ENCODE peak calls at places on chromosomes 13 and 19, in six cellular contexts. One of them, this sample, is unnamed.

GRCh38 chr19:33532859-33533455 is 11.4 kb upstream of the PEPD start:
- DNase-seq in OCI-LY7: no peak
- DNase-seq in psoas muscle: no peak
- DNase-seq in left lung: no peak
- DNase-seq in testis: no peak
- DNase-seq in heart left ventricle: no peak
- DNase-seq in this sample: no peak

GRCh38 chr19:29294343-29294811 is 81.4 kb upstream of the UQCRFS1 start:
- DNase-seq in OCI-LY7: no peak
- DNase-seq in psoas muscle: no peak
- DNase-seq in left lung: no peak
- DNase-seq in testis: no peak
- DNase-seq in heart left ventricle: no peak
- DNase-seq in this sample: no peak

GRCh38 chr19:10760268-10760944 is 42.5 kb downstream of the DNM2 start:
- DNase-seq in OCI-LY7: peak; percentile 66
- DNase-seq in psoas muscle: no peak
- DNase-seq in left lung: no peak
- DNase-seq in testis: no peak
- DNase-seq in heart left ventricle: no peak
- DNase-seq in this sample: no peak

GRCh38 chr13:79593611-79594275 is 112.8 kb downstream of the NDFIP2 start:
- DNase-seq in OCI-LY7: no peak
- DNase-seq in psoas muscle: no peak
- DNase-seq in left lung: no peak
- DNase-seq in testis: no peak
- DNase-seq in heart left ventricle: no peak
- DNase-seq in this sample: no peak

GRCh38 chr13:107545946-107546502 is 669.3 kb downstream of the LIG4 start:
- DNase-seq in OCI-LY7: no peak
- DNase-seq in psoas muscle: peak; percentile 38
- DNase-seq in left lung: no peak
- DNase-seq in testis: no peak
- DNase-seq in heart left ventricle: no peak
- DNase-seq in this sample: no peak

GRCh38 chr13:93230466-93230865 is 3.9 kb downstream of the GPC6 start:
- DNase-seq in OCI-LY7: no peak
- DNase-seq in psoas muscle: no peak
- DNase-seq in left lung: no peak
- DNase-seq in testis: no peak
- DNase-seq in heart left ventricle: no peak
- DNase-seq in this sample: no peak

GRCh38 chr19:21921691-21922180 is 85.8 kb upstream of the ZNF43 start:
- DNase-seq in OCI-LY7: no peak
- DNase-seq in psoas muscle: no peak
- DNase-seq in left lung: no peak
- DNase-seq in testis: no peak
- DNase-seq in heart left ventricle: no peak
- DNase-seq in this sample: no peak

GRCh38 chr13:94860981-94861407 is 148.6 kb upstream of the SOX21 start:
- DNase-seq in OCI-LY7: no peak
- DNase-seq in psoas muscle: no peak
- DNase-seq in left lung: no peak
- DNase-seq in testis: no peak
- DNase-seq in heart left ventricle: no peak
- DNase-seq in this sample: no peak

GRCh38 chr19:18294467-18294864 is 13.0 kb upstream of the JUND start:
- DNase-seq in OCI-LY7: peak; percentile 61
- DNase-seq in psoas muscle: peak; percentile 75
- DNase-seq in left lung: peak; percentile 83
- DNase-seq in testis: no peak
- DNase-seq in heart left ventricle: no peak
- DNase-seq in this sample: peak; percentile 38

GRCh38 chr19:38695832-38696732 is 48.2 kb downstream of the CAPN12 start:
- DNase-seq in OCI-LY7: no peak
- DNase-seq in psoas muscle: no peak
- DNase-seq in left lung: no peak
- DNase-seq in testis: no peak
- DNase-seq in heart left ventricle: no peak
- DNase-seq in this sample: no peak

GRCh38 chr19:41409288-41409687 is 11.7 kb downstream of the BCKDHA start:
- DNase-seq in OCI-LY7: no peak
- DNase-seq in psoas muscle: no peak
- DNase-seq in left lung: no peak
- DNase-seq in testis: peak; percentile 63
- DNase-seq in heart left ventricle: peak; percentile 56
- DNase-seq in this sample: no peak

GRCh38 chr19:51030631-51031030 is 4.2 kb downstream of the KLK12 start:
- DNase-seq in OCI-LY7: no peak
- DNase-seq in psoas muscle: no peak
- DNase-seq in left lung: no peak
- DNase-seq in testis: no peak
- DNase-seq in heart left ventricle: no peak
- DNase-seq in this sample: no peak

GRCh38 chr19:56350416-56351045 is 35.9 kb upstream of the ZSCAN5A start:
- DNase-seq in OCI-LY7: peak; percentile 71
- DNase-seq in psoas muscle: no peak
- DNase-seq in left lung: no peak
- DNase-seq in testis: peak; percentile 50
- DNase-seq in heart left ventricle: peak; percentile 22
- DNase-seq in this sample: no peak

GRCh38 chr19:38508507-38508906 is 75.0 kb downstream of the RYR1 start:
- DNase-seq in OCI-LY7: no peak
- DNase-seq in psoas muscle: no peak
- DNase-seq in left lung: no peak
- DNase-seq in testis: no peak
- DNase-seq in heart left ventricle: no peak
- DNase-seq in this sample: no peak

GRCh38 chr13:108686027-108686426 is 56.6 kb downstream of the MYO16 start:
- DNase-seq in OCI-LY7: no peak
- DNase-seq in psoas muscle: no peak
- DNase-seq in left lung: no peak
- DNase-seq in testis: no peak
- DNase-seq in heart left ventricle: no peak
- DNase-seq in this sample: no peak

GRCh38 chr13:69591437-69591836 is 516.2 kb upstream of the ATXN8OS start:
- DNase-seq in OCI-LY7: no peak
- DNase-seq in psoas muscle: no peak
- DNase-seq in left lung: no peak
- DNase-seq in testis: no peak
- DNase-seq in heart left ventricle: no peak
- DNase-seq in this sample: no peak

GRCh38 chr13:82772802-82773201 is 1109.5 kb downstream of the SLITRK1 start:
- DNase-seq in OCI-LY7: no peak
- DNase-seq in psoas muscle: no peak
- DNase-seq in left lung: no peak
- DNase-seq in testis: no peak
- DNase-seq in heart left ventricle: no peak
- DNase-seq in this sample: no peak

GRCh38 chr13:59493436-59493965 is 670.2 kb downstream of the DIAPH3 start:
- DNase-seq in OCI-LY7: no peak
- DNase-seq in psoas muscle: no peak
- DNase-seq in left lung: no peak
- DNase-seq in testis: no peak
- DNase-seq in heart left ventricle: no peak
- DNase-seq in this sample: no peak

GRCh38 chr19:57642396-57643046 is 9.6 kb downstream of the ZNF211 start:
- DNase-seq in OCI-LY7: no peak
- DNase-seq in psoas muscle: no peak
- DNase-seq in left lung: no peak
- DNase-seq in testis: no peak
- DNase-seq in heart left ventricle: no peak
- DNase-seq in this sample: no peak

GRCh38 chr13:69287050-69287698 is 820.5 kb upstream of the ATXN8OS start:
- DNase-seq in OCI-LY7: no peak
- DNase-seq in psoas muscle: no peak
- DNase-seq in left lung: no peak
- DNase-seq in testis: no peak
- DNase-seq in heart left ventricle: no peak
- DNase-seq in this sample: no peak

GRCh38 chr19:6970478-6970877 is 50.8 kb downstream of the MBD3L2B start:
- DNase-seq in OCI-LY7: peak; percentile 77
- DNase-seq in psoas muscle: no peak
- DNase-seq in left lung: no peak
- DNase-seq in testis: no peak
- DNase-seq in heart left ventricle: no peak
- DNase-seq in this sample: no peak

GRCh38 chr19:17183858-17184271 is 31.3 kb upstream of the USE1 start:
- DNase-seq in OCI-LY7: peak; percentile 62
- DNase-seq in psoas muscle: no peak
- DNase-seq in left lung: no peak
- DNase-seq in testis: no peak
- DNase-seq in heart left ventricle: no peak
- DNase-seq in this sample: no peak

GRCh38 chr19:8192227-8192820 is 16.8 kb upstream of the CERS4 start:
- DNase-seq in OCI-LY7: peak; percentile 53
- DNase-seq in psoas muscle: no peak
- DNase-seq in left lung: no peak
- DNase-seq in testis: no peak
- DNase-seq in heart left ventricle: no peak
- DNase-seq in this sample: no peak

GRCh38 chr13:88729605-88730004 is 1058.4 kb downstream of the SLITRK5 start:
- DNase-seq in OCI-LY7: no peak
- DNase-seq in psoas muscle: no peak
- DNase-seq in left lung: no peak
- DNase-seq in testis: no peak
- DNase-seq in heart left ventricle: no peak
- DNase-seq in this sample: no peak

GRCh38 chr19:16115309-16116039 is 3.8 kb downstream of the RAB8A start:
- DNase-seq in OCI-LY7: no peak
- DNase-seq in psoas muscle: peak; percentile 12
- DNase-seq in left lung: peak; percentile 42
- DNase-seq in testis: no peak
- DNase-seq in heart left ventricle: no peak
- DNase-seq in this sample: no peak

DNA sequence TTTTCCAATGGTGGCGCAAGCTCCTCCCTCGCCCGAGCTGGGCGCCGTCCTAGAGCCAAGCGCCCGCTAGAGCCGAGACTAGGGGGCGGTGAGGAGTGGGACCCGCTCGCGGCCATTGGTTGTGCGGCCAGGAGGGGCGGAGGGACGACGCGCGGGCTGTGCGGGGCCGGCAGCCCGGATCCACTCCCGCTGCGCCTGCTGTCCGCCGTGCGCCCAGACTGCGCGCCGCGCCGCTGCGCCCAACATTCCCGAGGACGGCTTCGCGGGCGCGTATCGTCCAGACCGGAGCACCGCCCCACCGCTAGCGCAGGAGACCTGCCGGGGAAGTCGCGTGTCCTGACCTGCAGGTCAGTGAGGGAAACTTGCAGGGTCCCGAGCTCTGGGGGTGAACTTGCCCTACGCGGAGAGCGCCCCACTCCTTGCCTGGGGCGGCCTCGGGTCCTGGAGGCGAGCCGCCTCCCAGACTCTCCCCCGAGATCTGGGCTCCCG is at the start of gene SERTM1:
- DNase-seq in OCI-LY7: no peak
- DNase-seq in psoas muscle: peak; percentile 40
- DNase-seq in left lung: peak; percentile 79
- DNase-seq in testis: peak; percentile 33
- DNase-seq in heart left ventricle: no peak
- DNase-seq in this sample: peak; percentile 73
- H3K4me3 ChIP-seq in OCI-LY7: no peak within 1 kb of the TSS
- H3K4me3 ChIP-seq in psoas muscle: peak within 1 kb of the TSS; percentile 45
- H3K4me3 ChIP-seq in left lung: peak within 1 kb of the TSS; percentile 26
- H3K4me3 ChIP-seq in testis: peak within 1 kb of the TSS; percentile 36
- H3K4me3 ChIP-seq in heart left ventricle: peak within 1 kb of the TSS; percentile 42
- H3K4me3 ChIP-seq in this sample: peak within 1 kb of the TSS; percentile 45

GRCh38 chr19:3852614-3853254 is 16.1 kb downstream of the ZFR2 start:
- DNase-seq in OCI-LY7: peak; percentile 14
- DNase-seq in psoas muscle: no peak
- DNase-seq in left lung: no peak
- DNase-seq in testis: no peak
- DNase-seq in heart left ventricle: no peak
- DNase-seq in this sample: no peak
- TF ChIP-seq CTCF in OCI-LY7: peak; percentile 57
- TF ChIP-seq CTCF in psoas muscle: peak; percentile 14
- TF ChIP-seq CTCF in left lung: no peak
- TF ChIP-seq CTCF in testis: no peak
- TF ChIP-seq CTCF in heart left ventricle: peak; percentile 20
- TF ChIP-seq CTCF in this sample: no peak

DNA sequence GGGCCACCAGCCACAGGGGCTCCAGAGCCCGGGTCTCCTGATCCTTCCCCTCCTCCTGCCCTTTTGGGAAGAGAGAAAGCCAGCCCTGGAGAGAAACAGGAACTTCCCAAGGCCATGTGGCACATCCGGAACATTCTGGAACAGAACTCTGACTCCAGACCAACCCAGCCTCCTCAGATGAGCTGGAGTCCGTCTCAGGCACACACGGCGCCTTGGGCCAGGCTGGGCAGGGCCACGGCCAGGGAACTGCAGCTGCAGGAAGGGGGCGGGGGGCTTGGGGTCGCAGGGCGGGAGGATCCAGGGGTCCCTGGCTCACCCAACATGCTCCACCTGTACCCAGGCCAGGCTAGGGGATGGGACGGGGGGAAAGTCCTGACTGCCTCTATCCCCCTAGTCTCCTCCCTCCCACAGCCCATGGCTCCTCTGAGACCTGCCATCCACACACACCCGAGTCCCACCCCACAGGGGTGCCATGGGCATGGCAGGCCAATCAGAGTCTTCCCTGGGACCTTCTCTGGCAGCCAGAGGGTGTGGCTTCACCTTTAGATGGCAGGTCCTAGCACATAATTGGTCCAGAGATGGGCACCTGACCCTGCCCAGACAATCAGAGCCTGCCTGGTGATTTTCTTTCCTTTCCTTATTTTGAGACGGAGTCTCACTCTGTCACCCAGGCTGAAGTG is 22.9 kb downstream of the SBNO2 start:
- DNase-seq in OCI-LY7: no peak
- DNase-seq in psoas muscle: peak; percentile 55
- DNase-seq in left lung: no peak
- DNase-seq in testis: peak; percentile 66
- DNase-seq in heart left ventricle: no peak
- DNase-seq in this sample: no peak
- H3K27ac ChIP-seq in OCI-LY7: no peak overlapping the region
- H3K27ac ChIP-seq in psoas muscle: peak overlapping the region; percentile 80
- H3K27ac ChIP-seq in left lung: peak overlapping the region; percentile 77
- H3K27ac ChIP-seq in testis: peak overlapping the region; percentile 39
- H3K27ac ChIP-seq in heart left ventricle: peak overlapping the region; percentile 74
- H3K27ac ChIP-seq in this sample: no peak overlapping the region

DNA sequence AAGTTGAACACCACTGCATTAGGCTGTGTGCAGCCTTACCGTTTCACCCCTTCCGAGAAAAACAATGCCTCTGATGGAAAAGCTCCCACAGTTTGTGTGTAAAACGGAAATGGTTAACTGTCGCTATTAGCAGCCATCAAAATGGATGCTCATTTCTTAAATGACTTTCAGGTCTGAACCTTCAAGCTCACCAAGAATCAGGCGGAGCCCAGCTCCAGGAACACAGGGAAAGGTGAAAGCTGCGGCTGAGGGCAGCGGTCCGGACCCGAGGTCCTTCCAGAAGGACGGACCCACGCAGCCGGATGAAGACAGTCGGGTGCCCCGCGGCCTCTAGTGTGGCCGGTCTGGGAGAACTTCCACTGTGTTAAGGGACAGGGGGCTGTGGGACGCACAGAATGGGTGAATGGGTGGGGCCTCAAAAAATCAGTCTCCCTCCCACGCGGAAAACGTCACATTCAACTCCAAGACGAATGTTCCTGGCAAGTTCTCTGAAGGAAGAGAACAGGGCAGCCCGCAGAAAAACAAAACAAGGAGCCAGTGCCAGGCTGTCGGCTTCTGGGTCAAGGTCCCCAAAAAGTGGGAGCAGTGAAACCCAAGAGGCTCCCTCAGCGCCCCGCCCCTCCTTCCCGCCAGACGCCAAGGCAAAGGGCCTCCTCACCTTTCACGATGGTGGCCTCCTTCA is 4.9 kb downstream of the IRS2 start:
- DNase-seq in OCI-LY7: no peak
- DNase-seq in psoas muscle: peak; percentile 60
- DNase-seq in left lung: peak; percentile 72
- DNase-seq in testis: peak; percentile 66
- DNase-seq in heart left ventricle: no peak
- DNase-seq in this sample: no peak
- H3K4me3 ChIP-seq in OCI-LY7: no peak overlapping the region
- H3K4me3 ChIP-seq in psoas muscle: peak overlapping the region; percentile 64
- H3K4me3 ChIP-seq in left lung: peak overlapping the region; percentile 35
- H3K4me3 ChIP-seq in testis: peak overlapping the region; percentile 81
- H3K4me3 ChIP-seq in heart left ventricle: peak overlapping the region; percentile 47
- H3K4me3 ChIP-seq in this sample: peak overlapping the region; percentile 81